ENCODE peak calls at places on chromosomes 6 and 20, in six cellular contexts. Y is neural progenitor cell, H is GM12864, N is cardiac fibroblast, S is left ventricle myocardium inferior, V is fibroblast of the aortic adventitia. Q is an unnamed sample.

GRCh38 chr20:51431321-51431720 is 111.2 kb downstream of the NFATC2 start:
- DNase-seq in Y (no peak), H (no peak), N (no peak), S (no peak), V (no peak), Q (no peak)

GRCh38 chr6:118770112-118770788 is 118.9 kb upstream of the CEP85L start:
- DNase-seq in Y (no peak), H (no peak), N (no peak), S (no peak), V (no peak), Q (no peak)

GRCh38 chr6:26020983-26021349 is 58.4 kb downstream of the TRIM38 start:
- DNase-seq in Y (peak; percentile 64), H (no peak), N (peak; percentile 72), S (peak; percentile 56), V (peak; percentile 70), Q (peak; percentile 87)

GRCh38 chr20:43383026-43383795 is 74.5 kb upstream of the SRSF6 start:
- DNase-seq in Y (no peak), H (no peak), N (peak; percentile 48), S (peak; percentile 56), V (peak; percentile 82), Q (peak; percentile 51)

GRCh38 chr20:57849126-57849867 is 139.5 kb upstream of the PMEPA1 start:
- DNase-seq in Y (no peak), H (no peak), N (peak; percentile 18), S (no peak), V (peak; percentile 21), Q (no peak)

GRCh38 chr6:31652925-31653724 is 664 bp upstream of the BAG6 start:
- DNase-seq in Y (peak; percentile 96), H (peak; percentile 90), N (peak; percentile 94), S (peak; percentile 86), V (no peak), Q (peak; percentile 96)

GRCh38 chr6:1436334-1437306 is 47.2 kb downstream of the FOXF2 start:
- DNase-seq in Y (peak; percentile 82), H (peak; percentile 15), N (peak; percentile 76), S (no peak), V (peak; percentile 86), Q (peak; percentile 64)

GRCh38 chr20:18362916-18363315 is 74.6 kb downstream of the ZNF133 start:
- DNase-seq in Y (no peak), H (no peak), N (no peak), S (no peak), V (no peak), Q (no peak)

GRCh38 chr6:27216874-27217273 is 30.6 kb upstream of the PRSS16 start:
- DNase-seq in Y (no peak), H (no peak), N (no peak), S (no peak), V (no peak), Q (no peak)

GRCh38 chr6:31128093-31128676 is 7.9 kb upstream of the CDSN start:
- DNase-seq in Y (peak; percentile 80), H (peak; percentile 21), N (peak; percentile 46), S (peak; percentile 51), V (peak; percentile 49), Q (peak; percentile 68)

GRCh38 chr20:775679-776135 is 7.4 kb upstream of the SLC52A3 start:
- DNase-seq in Y (peak; percentile 31), H (no peak), N (no peak), S (no peak), V (no peak), Q (no peak)

GRCh38 chr6:113018351-113019151 is 671.4 kb downstream of the RFPL4B start:
- DNase-seq in Y (no peak), H (no peak), N (peak; percentile 92), S (no peak), V (peak; percentile 96), Q (no peak)

GRCh38 chr20:13819885-13820645 is 35.2 kb downstream of the NDUFAF5 start:
- DNase-seq in Y (peak; percentile 59), H (peak; percentile 25), N (peak; percentile 59), S (no peak), V (peak; percentile 61), Q (peak; percentile 63)

GRCh38 chr6:166656269-166657206 is 29.5 kb upstream of the RPS6KA2 start:
- DNase-seq in Y (peak; percentile 23), H (no peak), N (no peak), S (no peak), V (no peak), Q (no peak)

GRCh38 chr6:6725834-6726194 is 137.3 kb downstream of the LY86 start:
- DNase-seq in Y (no peak), H (no peak), N (no peak), S (no peak), V (no peak), Q (no peak)

GRCh38 chr6:157220485-157220884 is 102.8 kb downstream of the TMEM242 start:
- DNase-seq in Y (no peak), H (no peak), N (no peak), S (no peak), V (no peak), Q (no peak)

GRCh38 chr6:157217894-157218370 is 105.4 kb downstream of the TMEM242 start:
- DNase-seq in Y (no peak), H (no peak), N (no peak), S (no peak), V (no peak), Q (no peak)

GRCh38 chr6:157221049-157221816 is 102.1 kb downstream of the TMEM242 start:
- DNase-seq in Y (no peak), H (no peak), N (peak; percentile 75), S (peak; percentile 84), V (peak; percentile 65), Q (peak; percentile 80)

GRCh38 chr6:157218371-157219198 is 104.7 kb downstream of the TMEM242 start:
- DNase-seq in Y (no peak), H (no peak), N (no peak), S (no peak), V (no peak), Q (no peak)

GRCh38 chr6:157219201-157220200 is 103.8 kb downstream of the TMEM242 start:
- DNase-seq in Y (no peak), H (no peak), N (peak; percentile 46), S (no peak), V (peak; percentile 35), Q (no peak)
- TF ChIP-seq CTCF in Y (no peak), H (no peak), N (no peak), S (no peak), V (no peak), Q (no peak)

GRCh38 chr6:41636803-41637178 is 1.5 kb upstream of the MDFI start:
- DNase-seq in Y (peak; percentile 37), H (no peak), N (peak; percentile 36), S (no peak), V (no peak), Q (no peak)
- H3K4me3 ChIP-seq in Y (peak overlapping the region; percentile 76), H (no peak overlapping the region), N (peak overlapping the region; percentile 47), S (peak overlapping the region; percentile 65), V (no peak overlapping the region), Q (no peak overlapping the region)

GRCh38 chr6:52423448-52423847 is 3.3 kb downstream of the EFHC1 start:
- DNase-seq in Y (no peak), H (no peak), N (no peak), S (no peak), V (no peak), Q (no peak)
- TF ChIP-seq CTCF in Y (no peak), H (no peak), N (no peak), S (no peak), V (no peak), Q (no peak)

GRCh38 chr6:124869412-124869811 is 92.8 kb upstream of the RNF217 start:
- DNase-seq in Y (no peak), H (no peak), N (peak; percentile 30), S (no peak), V (peak; percentile 68), Q (no peak)

GRCh38 chr6:124867126-124867525 is 95.1 kb upstream of the RNF217 start:
- DNase-seq in Y (no peak), H (no peak), N (no peak), S (no peak), V (no peak), Q (no peak)

GRCh38 chr6:124870611-124871201 is 91.5 kb upstream of the RNF217 start:
- DNase-seq in Y (peak; percentile 43), H (no peak), N (peak; percentile 69), S (no peak), V (peak; percentile 78), Q (no peak)

GRCh38 chr6:124866040-124866439 is 96.2 kb upstream of the RNF217 start:
- DNase-seq in Y (no peak), H (no peak), N (no peak), S (no peak), V (no peak), Q (no peak)

DNA sequence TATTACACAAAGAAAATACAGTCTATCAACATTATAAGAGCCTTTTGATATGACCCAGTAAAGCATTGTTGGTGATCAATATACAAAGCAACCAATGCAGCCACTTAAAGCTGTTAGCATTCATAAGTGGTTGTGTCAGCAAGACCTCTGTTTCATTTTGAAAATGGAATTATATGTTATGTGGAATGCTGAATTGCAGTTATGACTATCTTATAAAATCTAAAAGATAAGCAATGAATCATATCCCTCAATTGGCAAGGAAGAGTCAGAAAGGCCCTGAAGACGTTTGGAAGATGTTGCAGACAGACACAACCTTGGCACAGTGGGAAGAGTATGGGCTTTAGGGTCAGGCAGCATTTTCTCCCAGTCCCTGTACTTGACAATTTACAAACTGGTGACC is 93.8 kb upstream of the RNF217 start:
- DNase-seq in Y (no peak), H (no peak), N (no peak), S (no peak), V (peak; percentile 27), Q (no peak)
- H3K4me3 ChIP-seq in Y (no peak overlapping the region), H (no peak overlapping the region), N (no peak overlapping the region), S (no peak overlapping the region), V (no peak overlapping the region), Q (no peak overlapping the region)

DNA sequence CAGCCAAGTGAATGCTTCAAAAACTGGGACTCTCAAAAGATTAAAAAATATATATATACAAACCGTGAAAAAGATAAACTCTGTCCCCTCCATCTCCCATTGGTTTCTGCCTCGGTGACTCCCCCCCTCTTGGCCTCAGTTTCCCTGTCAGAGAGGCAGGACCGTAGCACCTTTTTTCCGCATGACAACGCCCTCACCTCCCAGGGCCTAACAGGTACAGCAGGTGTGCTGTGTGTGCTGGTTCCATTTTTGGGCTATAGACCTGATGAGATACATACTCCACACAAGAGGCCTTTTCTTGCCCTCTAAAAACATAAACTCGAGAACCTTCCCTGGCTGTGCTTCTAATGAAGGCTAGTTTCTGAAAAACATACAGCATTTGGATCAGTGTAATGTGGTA is 49.5 kb downstream of the GNAS start:
- DNase-seq in Y (no peak), H (no peak), N (no peak), S (no peak), V (no peak), Q (no peak)
- TF ChIP-seq CTCF in Y (no peak), H (no peak), N (no peak), S (no peak), V (no peak), Q (no peak)